ENCODE peak calls at places on chromosomes 11 and 22, in seven cellular contexts. One of them, this sample, is unnamed.

GRCh38 chr11:8028766-8029165 is 41.6 kb downstream of the EIF3F start:
- DNase-seq in tibial artery: no peak
- DNase-seq in CD4-positive, alpha-beta T cell: no peak
- DNase-seq in IMR-90: no peak
- DNase-seq in A549: no peak
- DNase-seq in neural progenitor cell: no peak
- DNase-seq in left ventricle myocardium inferior: no peak
- DNase-seq in this sample: no peak

GRCh38 chr11:86671386-86672006 is 920 bp downstream of the ME3 start:
- DNase-seq in neural progenitor cell: peak
- DNase-seq in IMR-90: no peak
- DNase-seq in tibial artery: peak
- DNase-seq in left ventricle myocardium inferior: peak
- DNase-seq in CD4-positive, alpha-beta T cell: no peak
- DNase-seq in A549: peak
- DNase-seq in this sample: peak

GRCh38 chr11:60118333-60118732 is 29.9 kb downstream of the MS4A2 start:
- DNase-seq in neural progenitor cell: no peak
- DNase-seq in IMR-90: no peak
- DNase-seq in tibial artery: no peak
- DNase-seq in left ventricle myocardium inferior: no peak
- DNase-seq in CD4-positive, alpha-beta T cell: no peak
- DNase-seq in A549: no peak
- DNase-seq in this sample: no peak

GRCh38 chr22:50574383-50574755 is 3.9 kb downstream of the CPT1B start:
- DNase-seq in left ventricle myocardium inferior: no peak
- DNase-seq in IMR-90: no peak
- DNase-seq in neural progenitor cell: no peak
- DNase-seq in A549: no peak
- DNase-seq in CD4-positive, alpha-beta T cell: no peak
- DNase-seq in tibial artery: no peak
- DNase-seq in this sample: no peak

GRCh38 chr11:74672956-74673895 is 58.0 kb downstream of the CHRDL2 start:
- DNase-seq in neural progenitor cell: no peak
- DNase-seq in tibial artery: peak
- DNase-seq in left ventricle myocardium inferior: peak
- DNase-seq in CD4-positive, alpha-beta T cell: no peak
- DNase-seq in A549: peak
- DNase-seq in IMR-90: peak
- DNase-seq in this sample: no peak

GRCh38 chr11:123628936-123629683 is 25.3 kb downstream of the SCN3B start:
- DNase-seq in tibial artery: no peak
- DNase-seq in IMR-90: peak
- DNase-seq in A549: no peak
- DNase-seq in neural progenitor cell: no peak
- DNase-seq in left ventricle myocardium inferior: peak
- DNase-seq in CD4-positive, alpha-beta T cell: no peak
- DNase-seq in this sample: no peak

GRCh38 chr22:37094239-37094638 is 15.3 kb downstream of the TMPRSS6 start:
- DNase-seq in tibial artery: no peak
- DNase-seq in neural progenitor cell: no peak
- DNase-seq in IMR-90: no peak
- DNase-seq in CD4-positive, alpha-beta T cell: no peak
- DNase-seq in left ventricle myocardium inferior: no peak
- DNase-seq in A549: no peak
- DNase-seq in this sample: no peak

GRCh38 chr11:10488121-10488580 is 33.1 kb downstream of the AMPD3 start:
- DNase-seq in neural progenitor cell: no peak
- DNase-seq in left ventricle myocardium inferior: no peak
- DNase-seq in CD4-positive, alpha-beta T cell: no peak
- DNase-seq in IMR-90: peak
- DNase-seq in A549: no peak
- DNase-seq in tibial artery: no peak
- DNase-seq in this sample: no peak

GRCh38 chr11:128927108-128927461 is 15.6 kb downstream of the TP53AIP1 start:
- DNase-seq in neural progenitor cell: no peak
- DNase-seq in CD4-positive, alpha-beta T cell: no peak
- DNase-seq in IMR-90: no peak
- DNase-seq in A549: no peak
- DNase-seq in left ventricle myocardium inferior: no peak
- DNase-seq in tibial artery: no peak
- DNase-seq in this sample: no peak

GRCh38 chr11:44467413-44467812 is 98.0 kb upstream of the CD82 start:
- DNase-seq in IMR-90: no peak
- DNase-seq in tibial artery: no peak
- DNase-seq in CD4-positive, alpha-beta T cell: no peak
- DNase-seq in left ventricle myocardium inferior: no peak
- DNase-seq in A549: no peak
- DNase-seq in neural progenitor cell: peak
- DNase-seq in this sample: no peak

GRCh38 chr22:43917523-43917922 is 6.1 kb upstream of the PNPLA3 start:
- DNase-seq in tibial artery: no peak
- DNase-seq in IMR-90: no peak
- DNase-seq in CD4-positive, alpha-beta T cell: no peak
- DNase-seq in A549: no peak
- DNase-seq in left ventricle myocardium inferior: no peak
- DNase-seq in neural progenitor cell: no peak
- DNase-seq in this sample: no peak

GRCh38 chr11:75230621-75231020 is 10.0 kb upstream of the TPBGL start:
- DNase-seq in neural progenitor cell: no peak
- DNase-seq in IMR-90: no peak
- DNase-seq in A549: no peak
- DNase-seq in CD4-positive, alpha-beta T cell: no peak
- DNase-seq in left ventricle myocardium inferior: no peak
- DNase-seq in tibial artery: no peak
- DNase-seq in this sample: no peak

GRCh38 chr11:44595964-44596381 is 30.5 kb downstream of the CD82 start:
- DNase-seq in IMR-90: no peak
- DNase-seq in left ventricle myocardium inferior: peak
- DNase-seq in CD4-positive, alpha-beta T cell: no peak
- DNase-seq in A549: no peak
- DNase-seq in neural progenitor cell: no peak
- DNase-seq in tibial artery: peak
- DNase-seq in this sample: no peak

GRCh38 chr11:109015283-109015682 is 350.4 kb downstream of the DDX10 start:
- DNase-seq in IMR-90: peak
- DNase-seq in A549: no peak
- DNase-seq in left ventricle myocardium inferior: no peak
- DNase-seq in neural progenitor cell: no peak
- DNase-seq in tibial artery: no peak
- DNase-seq in CD4-positive, alpha-beta T cell: no peak
- DNase-seq in this sample: no peak

GRCh38 chr11:96102664-96103068 is 178.8 kb upstream of the MTMR2 start:
- DNase-seq in CD4-positive, alpha-beta T cell: no peak
- DNase-seq in A549: no peak
- DNase-seq in IMR-90: peak
- DNase-seq in left ventricle myocardium inferior: no peak
- DNase-seq in neural progenitor cell: no peak
- DNase-seq in tibial artery: no peak
- DNase-seq in this sample: no peak

GRCh38 chr11:94822080-94822479 is 53.9 kb downstream of the AMOTL1 start:
- DNase-seq in IMR-90: no peak
- DNase-seq in A549: no peak
- DNase-seq in neural progenitor cell: no peak
- DNase-seq in left ventricle myocardium inferior: no peak
- DNase-seq in tibial artery: no peak
- DNase-seq in CD4-positive, alpha-beta T cell: no peak
- DNase-seq in this sample: no peak

GRCh38 chr11:72724021-72724561 is 28.1 kb downstream of the ARAP1 start:
- DNase-seq in tibial artery: no peak
- DNase-seq in CD4-positive, alpha-beta T cell: no peak
- DNase-seq in neural progenitor cell: no peak
- DNase-seq in IMR-90: no peak
- DNase-seq in left ventricle myocardium inferior: no peak
- DNase-seq in A549: no peak
- DNase-seq in this sample: no peak

GRCh38 chr11:118633979-118634378 is 26.6 kb downstream of the PHLDB1 start:
- DNase-seq in left ventricle myocardium inferior: no peak
- DNase-seq in tibial artery: no peak
- DNase-seq in CD4-positive, alpha-beta T cell: no peak
- DNase-seq in neural progenitor cell: peak
- DNase-seq in IMR-90: peak
- DNase-seq in A549: no peak
- DNase-seq in this sample: no peak

GRCh38 chr22:30887418-30887817 is 81.2 kb downstream of the MORC2 start:
- DNase-seq in neural progenitor cell: no peak
- DNase-seq in CD4-positive, alpha-beta T cell: no peak
- DNase-seq in tibial artery: peak
- DNase-seq in A549: no peak
- DNase-seq in left ventricle myocardium inferior: peak
- DNase-seq in IMR-90: no peak
- DNase-seq in this sample: no peak

GRCh38 chr11:128905345-128906184 is 14.4 kb downstream of the KCNJ5 start:
- DNase-seq in CD4-positive, alpha-beta T cell: peak
- DNase-seq in IMR-90: peak
- DNase-seq in neural progenitor cell: peak
- DNase-seq in A549: peak
- DNase-seq in tibial artery: peak
- DNase-seq in left ventricle myocardium inferior: no peak
- DNase-seq in this sample: no peak

GRCh38 chr22:16781764-16782329 is 43.4 kb downstream of the XKR3 start:
- DNase-seq in neural progenitor cell: no peak
- DNase-seq in CD4-positive, alpha-beta T cell: no peak
- DNase-seq in left ventricle myocardium inferior: no peak
- DNase-seq in A549: no peak
- DNase-seq in tibial artery: no peak
- DNase-seq in IMR-90: no peak
- DNase-seq in this sample: no peak

GRCh38 chr11:131808466-131808865 is 438.1 kb downstream of the NTM start:
- DNase-seq in A549: no peak
- DNase-seq in CD4-positive, alpha-beta T cell: no peak
- DNase-seq in neural progenitor cell: no peak
- DNase-seq in left ventricle myocardium inferior: no peak
- DNase-seq in tibial artery: no peak
- DNase-seq in IMR-90: no peak
- DNase-seq in this sample: no peak

GRCh38 chr11:78050964-78051831 is 12.5 kb upstream of the THRSP start:
- DNase-seq in left ventricle myocardium inferior: no peak
- DNase-seq in tibial artery: no peak
- DNase-seq in A549: no peak
- DNase-seq in CD4-positive, alpha-beta T cell: no peak
- DNase-seq in neural progenitor cell: no peak
- DNase-seq in IMR-90: peak
- DNase-seq in this sample: no peak

DNA sequence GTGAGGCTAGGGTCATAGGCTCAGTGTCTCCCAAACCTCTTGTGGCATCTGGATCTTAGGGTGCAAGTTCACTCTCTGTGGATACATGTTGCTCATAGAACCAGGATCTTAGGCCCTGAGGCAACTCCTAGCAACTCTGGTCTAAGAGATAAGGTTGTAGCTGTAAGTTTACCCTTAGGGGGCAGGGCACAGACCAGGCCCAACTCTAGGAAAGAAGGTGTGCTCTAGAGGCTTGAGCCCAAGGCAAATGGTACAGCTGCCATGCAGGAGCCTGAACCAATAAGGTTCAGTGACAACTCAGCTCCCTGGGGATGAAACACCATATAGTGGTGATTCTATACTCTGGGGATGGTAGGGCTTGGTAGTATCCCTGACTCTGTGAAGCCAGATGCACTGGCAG is 17.8 kb downstream of the CALCB start:
- DNase-seq in IMR-90: no peak
- DNase-seq in A549: no peak
- DNase-seq in tibial artery: no peak
- DNase-seq in left ventricle myocardium inferior: no peak
- DNase-seq in neural progenitor cell: no peak
- DNase-seq in CD4-positive, alpha-beta T cell: no peak
- DNase-seq in this sample: no peak
- TF ChIP-seq CTCF in IMR-90: no peak
- TF ChIP-seq CTCF in A549: no peak
- TF ChIP-seq CTCF in tibial artery: no peak
- TF ChIP-seq CTCF in left ventricle myocardium inferior: no peak
- TF ChIP-seq CTCF in neural progenitor cell: no peak
- TF ChIP-seq CTCF in CD4-positive, alpha-beta T cell: no peak
- TF ChIP-seq CTCF in this sample: no peak

DNA sequence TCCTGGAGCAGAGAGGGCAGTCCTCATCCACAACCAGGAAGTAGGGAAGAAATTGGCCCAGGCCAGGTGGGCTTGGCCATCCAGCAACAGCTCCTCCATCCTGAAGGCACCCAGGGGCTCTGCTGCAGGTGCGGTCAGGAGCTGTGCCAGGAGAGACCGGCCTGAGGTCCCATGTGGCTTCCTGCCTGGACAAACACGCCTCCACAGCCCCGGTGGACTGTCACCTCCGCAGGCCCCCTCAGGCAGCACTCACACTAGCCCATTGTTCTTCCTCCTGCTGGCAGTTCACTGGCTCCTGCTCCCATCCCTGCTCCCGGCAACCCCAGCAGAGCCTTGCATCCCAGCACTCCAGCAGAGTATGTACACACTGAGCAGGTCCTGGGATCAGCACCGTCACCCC is 16.0 kb upstream of the POU2AF1 start:
- DNase-seq in IMR-90: no peak
- DNase-seq in neural progenitor cell: no peak
- DNase-seq in A549: no peak
- DNase-seq in tibial artery: no peak
- DNase-seq in CD4-positive, alpha-beta T cell: no peak
- DNase-seq in left ventricle myocardium inferior: no peak
- DNase-seq in this sample: no peak
- TF ChIP-seq CTCF in IMR-90: no peak
- TF ChIP-seq CTCF in neural progenitor cell: no peak
- TF ChIP-seq CTCF in A549: no peak
- TF ChIP-seq CTCF in tibial artery: no peak
- TF ChIP-seq CTCF in CD4-positive, alpha-beta T cell: no peak
- TF ChIP-seq CTCF in left ventricle myocardium inferior: no peak
- TF ChIP-seq CTCF in this sample: no peak

GRCh38 chr11:46281374-46281831 is 3.9 kb downstream of the CREB3L1 start:
- DNase-seq in left ventricle myocardium inferior: no peak
- DNase-seq in CD4-positive, alpha-beta T cell: no peak
- DNase-seq in neural progenitor cell: peak
- DNase-seq in A549: no peak
- DNase-seq in tibial artery: no peak
- DNase-seq in IMR-90: peak
- DNase-seq in this sample: no peak
- TF ChIP-seq CTCF in left ventricle myocardium inferior: no peak
- TF ChIP-seq CTCF in CD4-positive, alpha-beta T cell: no peak
- TF ChIP-seq CTCF in neural progenitor cell: no peak
- TF ChIP-seq CTCF in A549: no peak
- TF ChIP-seq CTCF in tibial artery: no peak
- TF ChIP-seq CTCF in IMR-90: no peak
- TF ChIP-seq CTCF in this sample: no peak

DNA sequence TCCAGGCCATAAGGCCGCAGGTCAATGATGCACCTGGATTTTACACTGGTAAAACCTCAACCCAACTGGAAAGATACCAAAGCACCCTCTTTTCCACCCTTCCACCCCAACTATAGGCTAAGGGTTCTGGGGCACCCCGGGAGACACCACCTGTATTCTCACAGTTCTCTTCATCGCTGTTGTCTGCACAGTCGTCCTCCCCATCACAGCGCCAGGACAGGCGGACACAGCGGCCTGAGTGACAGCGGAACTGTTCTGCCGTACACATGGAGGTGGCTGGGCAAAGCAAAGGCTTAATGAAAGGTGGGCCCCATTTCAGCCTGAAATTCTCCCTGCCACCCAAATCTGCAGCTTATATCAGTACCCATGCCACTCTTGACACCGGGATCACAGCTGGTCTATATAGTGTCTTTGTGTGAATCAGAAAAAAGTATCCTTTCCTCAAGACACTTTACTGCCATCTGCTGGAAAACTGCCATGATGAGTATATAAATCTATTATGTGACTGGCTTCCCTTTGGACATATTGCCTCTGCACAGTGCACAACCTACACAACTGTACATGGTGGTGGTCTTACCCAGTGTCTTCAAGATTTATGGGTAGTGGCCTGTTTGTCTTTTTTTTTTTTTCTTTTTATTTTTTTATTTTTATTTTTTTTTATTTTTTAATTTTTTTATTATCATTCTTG is 21.5 kb downstream of the LRP4 start:
- DNase-seq in CD4-positive, alpha-beta T cell: no peak
- DNase-seq in IMR-90: peak
- DNase-seq in tibial artery: no peak
- DNase-seq in neural progenitor cell: peak
- DNase-seq in A549: peak
- DNase-seq in left ventricle myocardium inferior: no peak
- DNase-seq in this sample: no peak
- TF ChIP-seq CTCF in CD4-positive, alpha-beta T cell: peak
- TF ChIP-seq CTCF in IMR-90: peak
- TF ChIP-seq CTCF in tibial artery: no peak
- TF ChIP-seq CTCF in neural progenitor cell: peak
- TF ChIP-seq CTCF in A549: peak
- TF ChIP-seq CTCF in left ventricle myocardium inferior: peak
- TF ChIP-seq CTCF in this sample: peak

This sample was measured in neural crest cell.